ENCODE peak calls at places on chromosome 4, in seven cellular contexts. One of them, this sample, is unnamed.
A peak's percentile ranks its signal among the peaks of the same experiment; 100 is the strongest.

GRCh38 chr4:84971319-84971932 is 4.9 kb upstream of the WDFY3 start:
- DNase-seq in A549: peak; percentile 40
- DNase-seq in ovary: no peak
- DNase-seq in upper lobe of left lung: no peak
- DNase-seq in K562: peak; percentile 22
- DNase-seq in stomach: no peak
- DNase-seq in suprapubic skin: no peak
- DNase-seq in this sample: no peak

GRCh38 chr4:118270492-118270891 is 82.3 kb downstream of the PRSS12 start:
- DNase-seq in A549: peak; percentile 43
- DNase-seq in upper lobe of left lung: no peak
- DNase-seq in stomach: no peak
- DNase-seq in K562: peak; percentile 18
- DNase-seq in ovary: no peak
- DNase-seq in suprapubic skin: no peak
- DNase-seq in this sample: peak; percentile 37

GRCh38 chr4:143482753-143483362 is 30.6 kb upstream of the SMARCA5 start:
- DNase-seq in stomach: no peak
- DNase-seq in K562: peak; percentile 33
- DNase-seq in ovary: peak; percentile 24
- DNase-seq in A549: peak; percentile 47
- DNase-seq in upper lobe of left lung: no peak
- DNase-seq in suprapubic skin: no peak
- DNase-seq in this sample: no peak

GRCh38 chr4:6918345-6918744 is 8.7 kb downstream of the TBC1D14 start:
- DNase-seq in upper lobe of left lung: no peak
- DNase-seq in A549: no peak
- DNase-seq in ovary: no peak
- DNase-seq in stomach: no peak
- DNase-seq in suprapubic skin: peak; percentile 31
- DNase-seq in K562: no peak
- DNase-seq in this sample: no peak

GRCh38 chr4:78671812-78672440 is 104.2 kb upstream of the BMP2K start:
- DNase-seq in ovary: no peak
- DNase-seq in upper lobe of left lung: no peak
- DNase-seq in stomach: no peak
- DNase-seq in K562: peak; percentile 72
- DNase-seq in A549: no peak
- DNase-seq in suprapubic skin: no peak
- DNase-seq in this sample: no peak

GRCh38 chr4:108058685-108059440 is 69.2 kb downstream of the HADH start:
- DNase-seq in A549: no peak
- DNase-seq in ovary: no peak
- DNase-seq in K562: no peak
- DNase-seq in upper lobe of left lung: no peak
- DNase-seq in suprapubic skin: no peak
- DNase-seq in stomach: no peak
- DNase-seq in this sample: no peak

GRCh38 chr4:78648639-78649363 is 97.2 kb downstream of the ANXA3 start:
- DNase-seq in upper lobe of left lung: no peak
- DNase-seq in ovary: no peak
- DNase-seq in A549: no peak
- DNase-seq in K562: no peak
- DNase-seq in stomach: no peak
- DNase-seq in suprapubic skin: no peak
- DNase-seq in this sample: no peak

GRCh38 chr4:15469402-15470148 is at the start of gene CC2D2A:
- DNase-seq in upper lobe of left lung: peak; percentile 29
- DNase-seq in stomach: no peak
- DNase-seq in K562: no peak
- DNase-seq in ovary: no peak
- DNase-seq in suprapubic skin: no peak
- DNase-seq in A549: peak; percentile 58
- DNase-seq in this sample: no peak

GRCh38 chr4:110869114-110869513 is 246.2 kb upstream of the PITX2 start:
- DNase-seq in suprapubic skin: no peak
- DNase-seq in stomach: no peak
- DNase-seq in ovary: no peak
- DNase-seq in upper lobe of left lung: no peak
- DNase-seq in A549: no peak
- DNase-seq in K562: no peak
- DNase-seq in this sample: no peak

GRCh38 chr4:7228734-7229133 is 36.4 kb downstream of the SORCS2 start:
- DNase-seq in upper lobe of left lung: no peak
- DNase-seq in suprapubic skin: no peak
- DNase-seq in stomach: no peak
- DNase-seq in ovary: no peak
- DNase-seq in K562: no peak
- DNase-seq in A549: no peak
- DNase-seq in this sample: no peak

GRCh38 chr4:151519728-151520415 is 110.9 kb downstream of the FHIP1A start:
- DNase-seq in stomach: no peak
- DNase-seq in upper lobe of left lung: no peak
- DNase-seq in K562: no peak
- DNase-seq in suprapubic skin: no peak
- DNase-seq in A549: no peak
- DNase-seq in ovary: no peak
- DNase-seq in this sample: no peak

GRCh38 chr4:112029642-112030235 is 115.5 kb upstream of the FAM241A start:
- DNase-seq in K562: no peak
- DNase-seq in suprapubic skin: no peak
- DNase-seq in ovary: no peak
- DNase-seq in upper lobe of left lung: no peak
- DNase-seq in stomach: no peak
- DNase-seq in A549: no peak
- DNase-seq in this sample: no peak

GRCh38 chr4:13285336-13285735 is 198.8 kb downstream of the RAB28 start:
- DNase-seq in suprapubic skin: no peak
- DNase-seq in A549: no peak
- DNase-seq in upper lobe of left lung: no peak
- DNase-seq in K562: no peak
- DNase-seq in ovary: no peak
- DNase-seq in stomach: no peak
- DNase-seq in this sample: no peak

GRCh38 chr4:1871471-1872021 is 353 bp downstream of the NSD2 start:
- DNase-seq in upper lobe of left lung: no peak
- DNase-seq in suprapubic skin: peak; percentile 76
- DNase-seq in ovary: peak; percentile 59
- DNase-seq in A549: peak; percentile 38
- DNase-seq in K562: peak; percentile 50
- DNase-seq in stomach: no peak
- DNase-seq in this sample: no peak

GRCh38 chr4:16705341-16705740 is 193.1 kb downstream of the LDB2 start:
- DNase-seq in K562: no peak
- DNase-seq in suprapubic skin: no peak
- DNase-seq in stomach: no peak
- DNase-seq in ovary: no peak
- DNase-seq in upper lobe of left lung: no peak
- DNase-seq in A549: no peak
- DNase-seq in this sample: no peak

GRCh38 chr4:1074077-1074476 is 39.3 kb downstream of the RNF212 start:
- DNase-seq in stomach: no peak
- DNase-seq in K562: no peak
- DNase-seq in suprapubic skin: peak; percentile 37
- DNase-seq in A549: no peak
- DNase-seq in ovary: no peak
- DNase-seq in upper lobe of left lung: no peak
- DNase-seq in this sample: no peak

GRCh38 chr4:66923081-66923865 is 622.0 kb downstream of the CENPC start:
- DNase-seq in K562: no peak
- DNase-seq in upper lobe of left lung: no peak
- DNase-seq in stomach: no peak
- DNase-seq in suprapubic skin: no peak
- DNase-seq in A549: no peak
- DNase-seq in ovary: no peak
- DNase-seq in this sample: no peak

GRCh38 chr4:108172231-108172779 is 3.6 kb upstream of the LEF1 start:
- DNase-seq in suprapubic skin: no peak
- DNase-seq in K562: no peak
- DNase-seq in ovary: no peak
- DNase-seq in A549: no peak
- DNase-seq in stomach: no peak
- DNase-seq in upper lobe of left lung: no peak
- DNase-seq in this sample: no peak

GRCh38 chr4:124708517-124709300 is 3.8 kb downstream of the ANKRD50 start:
- DNase-seq in ovary: no peak
- DNase-seq in suprapubic skin: no peak
- DNase-seq in A549: no peak
- DNase-seq in K562: no peak
- DNase-seq in upper lobe of left lung: no peak
- DNase-seq in stomach: no peak
- DNase-seq in this sample: no peak

GRCh38 chr4:47526281-47526680 is 41.2 kb downstream of the ATP10D start:
- DNase-seq in ovary: no peak
- DNase-seq in K562: no peak
- DNase-seq in suprapubic skin: no peak
- DNase-seq in upper lobe of left lung: no peak
- DNase-seq in A549: no peak
- DNase-seq in stomach: no peak
- DNase-seq in this sample: no peak

GRCh38 chr4:67940505-67940904 is 22.8 kb downstream of the TMPRSS11A start:
- DNase-seq in A549: no peak
- DNase-seq in stomach: no peak
- DNase-seq in suprapubic skin: no peak
- DNase-seq in ovary: no peak
- DNase-seq in K562: no peak
- DNase-seq in upper lobe of left lung: no peak
- DNase-seq in this sample: no peak

GRCh38 chr4:48910511-48910910 is 3.9 kb upstream of the OCIAD2 start:
- DNase-seq in upper lobe of left lung: no peak
- DNase-seq in A549: no peak
- DNase-seq in ovary: no peak
- DNase-seq in K562: no peak
- DNase-seq in stomach: no peak
- DNase-seq in suprapubic skin: no peak
- DNase-seq in this sample: no peak

DNA sequence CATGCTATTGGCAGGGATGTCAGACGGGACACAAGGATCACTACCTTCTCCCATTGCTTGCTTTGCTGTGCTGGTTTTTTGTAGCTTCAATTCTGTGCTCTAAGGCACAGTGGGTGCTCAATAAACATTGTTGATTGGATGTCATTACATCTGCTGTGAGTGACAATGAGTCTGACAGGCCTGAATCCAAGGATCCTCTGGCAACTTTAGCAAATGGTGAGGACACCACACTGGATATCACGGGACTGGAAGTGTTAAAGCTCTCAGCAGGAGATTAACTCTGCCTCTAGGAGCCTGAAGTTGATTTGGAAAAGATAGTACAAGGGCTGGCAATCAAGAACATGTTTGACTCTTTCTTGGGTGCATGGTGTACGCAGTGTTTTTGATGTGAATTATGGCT is 218.0 kb downstream of the ARAP2 start:
- DNase-seq in suprapubic skin: no peak
- DNase-seq in A549: no peak
- DNase-seq in K562: no peak
- DNase-seq in ovary: no peak
- DNase-seq in upper lobe of left lung: no peak
- DNase-seq in stomach: no peak
- DNase-seq in this sample: no peak
- TF ChIP-seq EP300 in suprapubic skin: no peak
- TF ChIP-seq EP300 in A549: no peak
- TF ChIP-seq EP300 in K562: no peak
- TF ChIP-seq EP300 in ovary: no peak
- TF ChIP-seq EP300 in upper lobe of left lung: no peak
- TF ChIP-seq EP300 in stomach: no peak
- TF ChIP-seq EP300 in this sample: no peak

DNA sequence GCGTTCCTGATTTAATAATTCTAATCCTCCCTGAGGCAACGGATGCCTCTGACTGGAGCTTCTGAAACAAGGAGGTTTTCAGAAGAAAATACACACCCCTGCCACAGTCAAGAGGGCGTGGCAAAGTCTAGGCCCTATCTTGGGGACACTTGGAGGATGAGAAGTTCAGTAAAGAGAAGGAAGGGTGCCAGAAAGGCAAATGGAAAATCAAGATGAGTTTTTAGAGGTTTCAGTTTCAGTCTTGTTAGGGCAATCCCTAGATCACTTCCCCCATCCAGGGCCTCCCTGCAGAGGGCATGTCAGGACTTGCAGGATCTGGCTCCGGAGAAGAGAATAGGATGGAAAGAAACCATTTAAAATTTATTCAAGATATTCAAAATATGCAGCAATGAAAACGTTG is 28.5 kb upstream of the FGF2 start:
- DNase-seq in ovary: peak; percentile 64
- DNase-seq in A549: peak; percentile 73
- DNase-seq in stomach: no peak
- DNase-seq in suprapubic skin: no peak
- DNase-seq in upper lobe of left lung: no peak
- DNase-seq in K562: peak; percentile 76
- DNase-seq in this sample: peak; percentile 26
- TF ChIP-seq CTCF in ovary: no peak
- TF ChIP-seq CTCF in A549: no peak
- TF ChIP-seq CTCF in stomach: no peak
- TF ChIP-seq CTCF in suprapubic skin: no peak
- TF ChIP-seq CTCF in upper lobe of left lung: no peak
- TF ChIP-seq CTCF in K562: no peak
- TF ChIP-seq CTCF in this sample: no peak

DNA sequence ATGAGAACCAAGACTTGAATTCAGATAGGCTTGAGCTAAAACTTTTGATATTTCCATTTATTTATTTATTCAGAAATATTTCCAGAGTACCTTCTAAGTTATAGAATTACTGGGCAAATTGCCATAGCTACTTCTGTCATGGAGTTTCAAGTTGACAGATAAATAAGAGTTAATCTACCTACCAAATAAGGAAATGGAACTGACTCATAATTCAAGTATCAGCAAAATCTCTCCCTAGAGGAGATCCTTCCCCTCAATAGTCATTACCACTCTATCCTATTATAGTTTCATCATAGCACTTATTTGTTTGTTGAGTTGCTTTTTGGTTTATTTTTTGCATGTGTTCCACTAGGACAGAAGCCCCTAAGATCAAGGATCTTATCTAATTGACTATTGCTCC is 48.8 kb upstream of the CCSER1 start:
- DNase-seq in K562: no peak
- DNase-seq in stomach: no peak
- DNase-seq in A549: no peak
- DNase-seq in suprapubic skin: no peak
- DNase-seq in ovary: no peak
- DNase-seq in upper lobe of left lung: no peak
- DNase-seq in this sample: no peak
- TF ChIP-seq EP300 in K562: no peak
- TF ChIP-seq EP300 in stomach: no peak
- TF ChIP-seq EP300 in A549: no peak
- TF ChIP-seq EP300 in suprapubic skin: no peak
- TF ChIP-seq EP300 in ovary: no peak
- TF ChIP-seq EP300 in upper lobe of left lung: no peak
- TF ChIP-seq EP300 in this sample: no peak

DNA sequence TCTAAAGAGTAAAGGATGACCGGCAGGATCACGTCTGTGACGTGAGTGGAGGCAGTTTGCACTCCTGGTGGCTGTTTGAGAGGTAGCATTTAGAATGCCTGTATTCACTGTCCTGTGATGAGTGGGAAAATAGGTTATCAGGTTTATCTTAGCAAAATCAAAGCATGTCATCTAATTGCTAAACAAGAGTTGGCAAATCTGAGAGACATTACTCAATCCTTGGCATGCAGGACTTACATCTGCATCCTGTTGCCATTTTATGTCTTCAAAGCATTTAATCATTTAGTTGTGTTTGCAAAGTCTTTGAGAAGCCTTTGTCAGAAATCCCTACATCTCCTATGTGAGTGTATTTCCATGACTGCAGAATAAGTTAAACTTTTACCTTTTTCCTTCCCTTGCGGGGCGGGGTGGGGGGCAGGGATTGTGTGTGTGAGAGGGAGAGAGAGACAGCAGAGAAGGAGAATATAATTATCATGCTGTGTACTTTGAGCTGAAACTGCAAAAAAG is 41.4 kb upstream of the MSANTD1 start:
- DNase-seq in A549: no peak
- DNase-seq in ovary: no peak
- DNase-seq in K562: no peak
- DNase-seq in stomach: no peak
- DNase-seq in upper lobe of left lung: no peak
- DNase-seq in suprapubic skin: peak; percentile 21
- DNase-seq in this sample: no peak
- TF ChIP-seq CTCF in A549: no peak
- TF ChIP-seq CTCF in ovary: no peak
- TF ChIP-seq CTCF in K562: no peak
- TF ChIP-seq CTCF in stomach: no peak
- TF ChIP-seq CTCF in upper lobe of left lung: no peak
- TF ChIP-seq CTCF in suprapubic skin: no peak
- TF ChIP-seq CTCF in this sample: no peak